ENCODE peak calls at places on chromosome 18, in four cellular contexts. J is K562, L is A549, D is HepG2. M is an unnamed sample.

GRCh38 chr18:45384137-45384998 is 230.9 kb upstream of the SLC14A2 start:
- DNase-seq in J (peak), L (peak), D (peak), M (peak)

GRCh38 chr18:14925281-14925709 is 177.3 kb downstream of the ANKRD30B start:
- DNase-seq in J (no peak), L (no peak), D (no peak), M (no peak)

GRCh38 chr18:45330170-45330594 is 285.1 kb upstream of the SLC14A2 start:
- DNase-seq in J (no peak), L (no peak), D (no peak), M (no peak)

GRCh38 chr18:36316246-36316645 is 18.7 kb downstream of the FHOD3 start:
- DNase-seq in J (no peak), L (no peak), D (no peak), M (no peak)

GRCh38 chr18:69906765-69907164 is 40.9 kb downstream of the CD226 start:
- DNase-seq in J (no peak), L (no peak), D (no peak), M (no peak)

GRCh38 chr18:21997207-21998143 is 171.9 kb upstream of the GATA6 start:
- DNase-seq in J (peak), L (peak), D (peak), M (peak)

GRCh38 chr18:36185157-36185556 is 2.1 kb upstream of the MOCOS start:
- DNase-seq in J (no peak), L (no peak), D (no peak), M (no peak)

GRCh38 chr18:57223160-57223870 is 76.4 kb downstream of the BOD1L2 start:
- DNase-seq in J (no peak), L (no peak), D (no peak), M (no peak)

GRCh38 chr18:10147752-10148151 is 233.9 kb downstream of the VAPA start:
- DNase-seq in J (no peak), L (no peak), D (no peak), M (no peak)

GRCh38 chr18:32362484-32362883 is 108.2 kb downstream of the GAREM1 start:
- DNase-seq in J (no peak), L (no peak), D (no peak), M (no peak)

GRCh38 chr18:37375181-37375580 is 190.4 kb downstream of the CELF4 start:
- DNase-seq in J (no peak), L (no peak), D (no peak), M (no peak)

GRCh38 chr18:79485788-79486355 is 90.1 kb downstream of the NFATC1 start:
- DNase-seq in J (no peak), L (no peak), D (no peak), M (no peak)

GRCh38 chr18:76212958-76213357 is 282.1 kb downstream of the ZNF516 start:
- DNase-seq in J (no peak), L (no peak), D (no peak), M (no peak)

GRCh38 chr18:23494992-23495391 is 8.3 kb upstream of the RMC1 start:
- DNase-seq in J (no peak), L (no peak), D (no peak), M (no peak)

GRCh38 chr18:34929336-34929780 is 111.9 kb upstream of the MAPRE2 start:
- DNase-seq in J (no peak), L (peak), D (peak), M (no peak)

GRCh38 chr18:74609535-74609934 is 11.9 kb downstream of the ZNF407 start:
- DNase-seq in J (no peak), L (no peak), D (no peak), M (no peak)

GRCh38 chr18:22840606-22841144 is 92.5 kb upstream of the RBBP8 start:
- DNase-seq in J (no peak), L (no peak), D (no peak), M (no peak)

GRCh38 chr18:50982802-50983179 is 15.0 kb downstream of the ELAC1 start:
- DNase-seq in J (no peak), L (no peak), D (no peak), M (no peak)

GRCh38 chr18:70454705-70455322 is 166.0 kb downstream of the SOCS6 start:
- DNase-seq in J (peak), L (peak), D (peak), M (no peak)

GRCh38 chr18:35851286-35851967 is 121.1 kb upstream of the RMP24 start:
- DNase-seq in J (no peak), L (no peak), D (no peak), M (peak)

GRCh38 chr18:76932026-76932819 is 109.9 kb downstream of the ZNF236 start:
- DNase-seq in J (no peak), L (no peak), D (no peak), M (no peak)

GRCh38 chr18:7174359-7175107 is 56.4 kb upstream of the LRRC30 start:
- DNase-seq in J (no peak), L (no peak), D (peak), M (peak)

GRCh38 chr18:26757263-26758019 is 108.1 kb downstream of the AQP4 start:
- DNase-seq in J (no peak), L (no peak), D (no peak), M (no peak)

GRCh38 chr18:22556271-22556990 is 138.7 kb upstream of the CTAGE1 start:
- DNase-seq in J (no peak), L (no peak), D (no peak), M (no peak)

GRCh38 chr18:27605107-27605834 is 420.2 kb upstream of the CHST9 start:
- DNase-seq in J (peak), L (peak), D (peak), M (peak)

GRCh38 chr18:24878289-24878688 is 417.9 kb downstream of the HRH4 start:
- DNase-seq in J (no peak), L (no peak), D (peak), M (no peak)

GRCh38 chr18:80200932-80201672 is 46.2 kb downstream of the PARD6G start:
- DNase-seq in J (no peak), L (no peak), D (no peak), M (no peak)

GRCh38 chr18:46297124-46297523 is 192.9 kb downstream of the HAUS1 start:
- DNase-seq in J (no peak), L (no peak), D (no peak), M (no peak)

GRCh38 chr18:78650926-78651325 is 328.7 kb upstream of the SALL3 start:
- DNase-seq in J (no peak), L (no peak), D (no peak), M (no peak)

GRCh38 chr18:9147440-9148238 is 11.1 kb downstream of the ANKRD12 start:
- DNase-seq in J (peak), L (peak), D (peak), M (no peak)

GRCh38 chr18:37701967-37702366 is 136.4 kb upstream of the CELF4 start:
- DNase-seq in J (no peak), L (no peak), D (no peak), M (no peak)

GRCh38 chr18:48935433-48935774 is 15.4 kb downstream of the SMAD7 start:
- DNase-seq in J (no peak), L (no peak), D (no peak), M (no peak)

GRCh38 chr18:48932822-48933510 is 17.8 kb downstream of the SMAD7 start:
- DNase-seq in J (peak), L (no peak), D (no peak), M (no peak)

GRCh38 chr18:48934400-48934707 is 16.4 kb downstream of the SMAD7 start:
- DNase-seq in J (no peak), L (no peak), D (no peak), M (no peak)

GRCh38 chr18:48933578-48934399 is 17.0 kb downstream of the SMAD7 start:
- DNase-seq in J (peak), L (no peak), D (no peak), M (no peak)

DNA sequence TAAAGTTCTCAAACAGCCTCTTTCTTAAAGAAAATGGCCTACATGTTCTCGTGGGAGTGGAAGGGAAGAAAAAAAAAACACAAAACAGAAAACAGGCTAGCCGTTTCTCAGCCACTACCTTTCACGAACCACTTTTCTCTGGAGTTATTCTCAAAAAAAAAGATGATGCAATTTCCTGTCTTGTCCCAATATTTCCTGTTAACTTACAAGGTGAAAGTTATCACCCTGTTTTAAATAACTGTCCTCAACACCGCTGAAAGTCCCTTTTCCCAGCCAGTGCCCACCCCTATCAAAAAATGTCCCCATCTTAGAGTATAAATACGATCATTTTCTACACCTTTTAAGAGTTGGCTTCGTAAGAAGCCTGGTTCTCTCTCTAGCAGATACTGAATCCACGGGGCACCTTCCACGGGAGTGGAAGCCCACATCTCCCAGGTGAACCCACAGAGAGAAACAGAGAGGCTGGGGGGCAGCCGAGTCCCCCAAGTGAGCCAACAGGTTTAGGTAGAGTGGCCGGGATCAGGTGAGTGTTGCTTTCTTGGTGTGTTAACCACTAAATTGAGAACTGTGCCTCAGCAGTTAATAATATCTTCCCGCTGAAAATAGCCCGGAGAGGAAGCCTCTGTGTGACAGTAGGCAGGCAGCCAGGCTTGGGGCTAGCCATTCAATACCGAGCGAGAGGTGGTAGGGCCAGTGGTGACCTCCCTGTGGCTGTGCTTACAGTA is 15.9 kb downstream of the SMAD7 start:
- DNase-seq in J (no peak), L (no peak), D (no peak), M (no peak)
- TF ChIP-seq HMGXB4 in J (no peak), L (no peak), D (no peak), M (no peak)

GRCh38 chr18:13611058-13611615 is 115.2 kb downstream of the FAM210A start:
- DNase-seq in J (no peak), L (no peak), D (no peak), M (no peak)

GRCh38 chr18:13606589-13607254 is 119.6 kb downstream of the FAM210A start:
- DNase-seq in J (no peak), L (no peak), D (no peak), M (no peak)

GRCh38 chr18:13611616-13612110 is 114.7 kb downstream of the FAM210A start:
- DNase-seq in J (no peak), L (no peak), D (no peak), M (no peak)

GRCh38 chr18:13610517-13610916 is 115.8 kb downstream of the FAM210A start:
- DNase-seq in J (no peak), L (no peak), D (no peak), M (no peak)

DNA sequence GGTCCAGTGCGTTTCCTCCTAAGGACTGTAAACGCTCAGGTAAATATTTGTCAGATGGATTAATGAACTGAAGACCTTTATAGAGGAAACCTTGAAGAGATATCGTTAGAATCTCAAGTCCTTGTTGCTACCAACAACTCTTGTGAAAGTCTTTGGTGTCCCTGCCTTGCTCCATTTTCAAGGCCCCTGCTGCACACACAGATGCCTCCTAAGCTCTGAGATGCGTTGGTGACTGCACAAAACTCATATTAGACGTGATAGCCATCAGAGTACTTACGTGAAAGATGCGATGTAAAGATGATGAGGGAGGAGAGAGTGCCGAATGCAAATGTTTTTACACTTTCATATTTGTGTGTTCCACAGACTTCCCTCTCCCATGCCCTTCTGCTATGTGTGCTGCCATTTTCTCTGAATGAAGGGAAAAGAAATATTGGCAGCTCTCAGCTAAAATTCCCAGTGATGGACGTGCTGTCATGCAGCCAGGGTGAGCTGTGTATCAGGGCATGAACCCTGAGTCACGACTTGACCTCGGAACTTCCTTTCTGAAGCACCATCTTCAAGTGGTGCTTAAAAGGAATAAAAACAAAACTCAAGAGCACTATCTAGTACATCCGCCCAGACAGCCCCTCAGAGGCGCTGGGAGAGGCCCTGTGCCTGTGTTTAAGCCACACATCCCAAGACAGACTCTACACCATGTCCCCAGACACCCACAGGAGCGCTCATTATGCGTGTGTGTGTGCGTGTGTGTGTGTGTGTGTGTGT is 117.4 kb downstream of the FAM210A start:
- DNase-seq in J (no peak), L (no peak), D (no peak), M (no peak)
- TF ChIP-seq HMGXB4 in J (no peak), L (no peak), D (no peak), M (no peak)

GRCh38 chr18:5630766-5631413 is 87.1 kb upstream of the EPB41L3 start:
- DNase-seq in J (no peak), L (no peak), D (no peak), M (no peak)

GRCh38 chr18:5632041-5632440 is 88.2 kb upstream of the EPB41L3 start:
- DNase-seq in J (no peak), L (no peak), D (no peak), M (no peak)

GRCh38 chr18:5628512-5629255 is 84.9 kb upstream of the EPB41L3 start:
- DNase-seq in J (no peak), L (no peak), D (no peak), M (peak)

GRCh38 chr18:5627756-5628511 is 84.1 kb upstream of the EPB41L3 start:
- DNase-seq in J (no peak), L (no peak), D (no peak), M (no peak)

GRCh38 chr18:5630057-5630765 is 86.4 kb upstream of the EPB41L3 start:
- DNase-seq in J (peak), L (peak), D (no peak), M (peak)
- TF ChIP-seq HMGXB4 in J (no peak), L (no peak), D (no peak), M (no peak)

GRCh38 chr18:678482-679182 is 21.2 kb downstream of the TYMS start:
- DNase-seq in J (no peak), L (no peak), D (no peak), M (peak)
- TF ChIP-seq HMGXB4 in J (no peak), L (no peak), D (no peak), M (no peak)

DNA sequence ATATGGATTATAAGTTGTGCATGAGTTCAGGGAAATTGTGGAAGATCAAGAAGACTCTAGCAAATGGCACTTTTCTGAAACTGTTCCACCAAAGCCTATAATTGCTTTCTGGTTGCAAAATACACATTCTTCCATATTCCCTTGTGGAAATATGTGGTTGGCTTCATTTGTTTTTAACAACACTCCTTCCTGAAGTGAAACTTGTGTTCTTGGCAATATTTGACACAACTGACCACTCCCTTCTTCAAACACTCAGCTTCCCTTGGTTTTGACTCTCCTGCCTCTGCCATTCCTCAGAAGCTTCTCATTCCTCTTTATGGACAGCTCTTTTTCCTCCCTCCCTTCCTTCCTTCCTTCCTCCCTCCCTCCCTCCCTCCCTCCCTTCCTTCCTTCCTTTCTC is 192.3 kb downstream of the PMAIP1 start:
- DNase-seq in J (no peak), L (no peak), D (no peak), M (no peak)
- TF ChIP-seq HMGXB4 in J (no peak), L (no peak), D (no peak), M (no peak)

GRCh38 chr18:3595282-3596273 is 145.6 kb downstream of the TGIF1 start:
- DNase-seq in J (peak), L (no peak), D (peak), M (no peak)
- TF ChIP-seq HMGXB4 in J (no peak), L (peak), D (no peak), M (no peak)

DNA sequence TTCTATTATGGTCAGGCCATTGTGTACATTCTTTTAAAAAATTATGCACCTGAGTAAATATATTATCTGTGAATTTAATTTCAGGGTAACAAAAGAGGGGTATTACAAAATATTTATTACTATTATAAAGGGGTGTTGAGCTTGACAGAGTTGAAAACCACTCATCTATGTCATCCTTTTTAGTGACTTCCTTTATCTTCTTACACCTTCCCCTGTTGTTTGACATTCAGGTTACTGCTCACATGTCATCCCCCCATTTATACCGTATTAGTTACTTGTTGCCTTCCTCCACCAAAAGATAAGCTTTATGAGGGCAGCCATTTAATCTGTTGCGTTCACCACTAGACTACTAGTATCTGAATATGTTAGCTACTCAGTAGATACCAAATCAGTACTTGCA is 291.2 kb downstream of the BCL2 start:
- DNase-seq in J (no peak), L (no peak), D (no peak), M (no peak)
- TF ChIP-seq HMGXB4 in J (no peak), L (no peak), D (no peak), M (no peak)

DNA sequence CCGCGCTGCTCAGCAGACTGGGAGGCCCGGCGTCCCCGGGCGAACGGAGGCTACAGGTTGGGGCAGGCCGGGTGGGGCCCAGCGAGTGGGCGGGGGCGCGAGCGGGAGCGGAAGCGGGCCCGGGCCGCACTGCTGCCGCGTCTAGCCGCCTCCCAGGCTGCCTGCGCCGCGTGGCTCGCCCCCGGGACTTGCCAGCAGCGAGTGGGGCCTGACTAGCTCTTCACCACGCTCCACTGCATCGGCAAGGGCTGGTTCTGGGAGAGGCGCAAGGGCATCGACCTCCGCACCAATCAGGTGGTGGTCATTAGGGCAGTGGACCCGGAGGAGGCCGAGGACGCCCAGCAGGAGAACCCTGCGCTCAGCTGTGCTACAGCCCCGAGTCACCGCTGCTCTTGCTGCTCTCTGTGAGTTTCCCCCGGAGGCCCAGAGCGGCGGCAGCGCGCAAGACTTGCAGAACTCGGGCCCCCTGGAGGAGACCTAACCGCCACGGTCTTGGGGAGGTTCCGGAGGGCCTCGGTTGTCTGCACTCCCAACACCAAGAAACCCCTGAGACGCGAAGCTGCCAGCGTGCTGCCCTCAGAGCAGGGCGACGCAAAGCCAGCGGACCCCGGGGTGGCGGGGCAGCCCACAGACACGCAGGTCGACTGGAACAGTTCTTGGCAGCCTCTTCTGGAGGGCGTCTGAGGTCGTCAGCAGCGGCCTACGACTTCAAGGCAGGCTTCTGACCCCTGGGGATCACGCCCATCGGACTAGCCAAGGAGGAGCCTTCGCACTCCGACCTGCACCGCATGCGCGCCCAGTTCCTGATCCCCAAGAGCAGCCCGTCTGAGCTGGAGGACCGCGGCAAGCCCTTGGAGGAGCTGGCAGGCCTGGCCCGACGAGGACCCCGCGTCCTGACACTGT is 27.2 kb upstream of the PTPN2 start:
- DNase-seq in J (no peak), L (no peak), D (no peak), M (peak)
- TF ChIP-seq HMGXB4 in J (no peak), L (no peak), D (no peak), M (peak)

GRCh38 chr18:42274488-42275137 is 319.6 kb downstream of the PIK3C3 start:
- DNase-seq in J (no peak), L (no peak), D (peak), M (no peak)
- TF ChIP-seq HMGXB4 in J (no peak), L (no peak), D (no peak), M (no peak)

DNA sequence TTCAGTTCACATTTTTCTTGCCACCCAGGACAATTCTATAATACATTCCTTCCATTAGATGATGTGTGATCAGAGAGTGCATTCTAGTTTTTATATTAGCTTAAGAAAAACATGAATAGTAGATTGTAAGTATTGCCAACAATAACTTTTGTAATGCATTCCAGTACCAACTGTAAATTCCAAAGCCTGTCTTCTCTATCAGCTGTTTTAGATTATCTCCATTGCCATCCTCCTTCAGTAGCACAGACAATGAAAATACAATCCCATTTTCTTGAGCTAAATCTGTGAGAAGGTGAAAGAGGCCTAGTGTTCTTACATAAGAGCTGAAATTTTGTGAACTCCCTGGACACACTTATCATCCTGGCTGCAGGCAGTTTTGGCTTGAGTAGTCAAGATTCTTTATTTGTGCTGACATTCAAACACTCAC is 103.9 kb downstream of the CCBE1 start:
- DNase-seq in J (no peak), L (no peak), D (no peak), M (no peak)
- TF ChIP-seq HMGXB4 in J (no peak), L (no peak), D (no peak), M (no peak)

M was measured in WTC11.